ENCODE peak calls at places on chromosomes 11 and 22, in ten cellular contexts. C is heart right ventricle; N is NCI-H1694 treated with DMSO at 0.1 percent for 48 hours; G is AG10803; S is activated T-helper 9 cell treated with anti-CD3 and anti-CD28 coated beads, Interleukin-2, amount 50 U/mL, for 16 hours; L is stimulated activated CD4-positive, alpha-beta T cell treated with anti-CD3 and anti-CD28 coated beads, Interleukin-12 subunit alpha, Interleukin-12 subunit beta, amount 100 ng/mL, for 48 hours; J is GM12865; X is Right ventricle myocardium superior; V is left ventricle myocardium inferior; U is mesendoderm. F is an unnamed sample.

GRCh38 chr11:8833568-8834275 is 77.3 kb upstream of the AKIP1 start:
- DNase-seq in C (no peak), N (peak), G (peak), S (no peak), L (no peak), J (peak), X (no peak), V (no peak), U (peak), F (no peak)

GRCh38 chr11:24585192-24585591 is 88.3 kb downstream of the LUZP2 start:
- DNase-seq in C (no peak), N (no peak), G (no peak), S (no peak), L (no peak), J (no peak), X (no peak), V (no peak), U (no peak), F (no peak)

GRCh38 chr11:69344570-69345145 is 50.7 kb downstream of the MYEOV start:
- DNase-seq in C (no peak), N (no peak), G (no peak), S (no peak), L (no peak), J (no peak), X (no peak), V (no peak), U (no peak), F (no peak)

GRCh38 chr11:87778341-87778740 is 396.9 kb downstream of the RAB38 start:
- DNase-seq in C (no peak), N (no peak), G (no peak), S (no peak), L (no peak), J (no peak), X (no peak), V (no peak), U (peak), F (no peak)

GRCh38 chr11:123580557-123581275 is 73.7 kb downstream of the SCN3B start:
- DNase-seq in C (peak), N (no peak), G (no peak), S (peak), L (peak), J (peak), X (peak), V (peak), U (peak), F (no peak)

GRCh38 chr22:36104435-36104834 is 56.1 kb downstream of the APOL3 start:
- DNase-seq in C (no peak), N (no peak), G (no peak), S (no peak), L (no peak), J (no peak), X (no peak), V (no peak), U (peak), F (no peak)

GRCh38 chr22:39994566-39995345 is at the start of gene FAM83F:
- DNase-seq in C (no peak), N (no peak), G (no peak), S (peak), L (peak), J (no peak), X (no peak), V (no peak), U (peak), F (no peak)

GRCh38 chr11:111944651-111945051 is 7.5 kb downstream of the DIXDC1 start:
- DNase-seq in C (no peak), N (no peak), G (peak), S (no peak), L (no peak), J (no peak), X (no peak), V (no peak), U (no peak), F (no peak)

GRCh38 chr11:116123739-116124138 is 619.5 kb upstream of the CADM1 start:
- DNase-seq in C (no peak), N (no peak), G (no peak), S (no peak), L (no peak), J (no peak), X (no peak), V (no peak), U (no peak), F (no peak)

GRCh38 chr22:30392661-30393321 is 4.0 kb upstream of the SEC14L2 start:
- DNase-seq in C (no peak), N (no peak), G (no peak), S (no peak), L (no peak), J (peak), X (no peak), V (no peak), U (peak), F (no peak)

GRCh38 chr22:33919591-33920501 is at the start of gene LARGE1:
- DNase-seq in C (peak), N (no peak), G (peak), S (no peak), L (no peak), J (peak), X (peak), V (peak), U (peak), F (no peak)

GRCh38 chr22:20663941-20664593 is 109.8 kb upstream of the SERPIND1 start:
- DNase-seq in C (no peak), N (no peak), G (no peak), S (no peak), L (no peak), J (no peak), X (no peak), V (no peak), U (no peak), F (no peak)

GRCh38 chr11:116821050-116821918 is 1.8 kb downstream of the APOA4 start:
- DNase-seq in C (no peak), N (no peak), G (no peak), S (no peak), L (no peak), J (no peak), X (no peak), V (no peak), U (no peak), F (no peak)

GRCh38 chr11:132357811-132358572 is 987.6 kb downstream of the NTM start:
- DNase-seq in C (no peak), N (no peak), G (no peak), S (no peak), L (no peak), J (peak), X (no peak), V (no peak), U (no peak), F (no peak)

GRCh38 chr11:66906077-66906929 is 49.4 kb downstream of the LRFN4 start:
- DNase-seq in C (no peak), N (no peak), G (peak), S (no peak), L (no peak), J (no peak), X (peak), V (peak), U (no peak), F (no peak)

GRCh38 chr22:30205281-30206115 is 41.1 kb downstream of the LIF start:
- DNase-seq in C (peak), N (peak), G (peak), S (no peak), L (no peak), J (no peak), X (peak), V (peak), U (peak), F (peak)

GRCh38 chr11:1705121-1706052 is 8.4 kb downstream of the KRTAP5-6 start:
- DNase-seq in C (no peak), N (no peak), G (no peak), S (no peak), L (no peak), J (peak), X (no peak), V (no peak), U (no peak), F (no peak)

GRCh38 chr11:77411238-77411637 is 62.7 kb downstream of the PAK1 start:
- DNase-seq in C (peak), N (no peak), G (peak), S (peak), L (no peak), J (peak), X (peak), V (peak), U (peak), F (no peak)

GRCh38 chr11:14672635-14673034 is 29.0 kb downstream of the PDE3B start:
- DNase-seq in C (no peak), N (no peak), G (peak), S (no peak), L (no peak), J (no peak), X (no peak), V (no peak), U (no peak), F (no peak)

GRCh38 chr22:50262460-50262911 is 1.0 kb upstream of the MAPK12 start:
- DNase-seq in C (no peak), N (no peak), G (no peak), S (no peak), L (no peak), J (no peak), X (no peak), V (no peak), U (no peak), F (no peak)

GRCh38 chr11:87019582-87020271 is 18.0 kb upstream of the TMEM135 start:
- DNase-seq in C (no peak), N (no peak), G (no peak), S (no peak), L (no peak), J (no peak), X (no peak), V (no peak), U (no peak), F (no peak)

GRCh38 chr22:23215294-23216204 is 35.2 kb downstream of the BCR start:
- DNase-seq in C (no peak), N (no peak), G (peak), S (no peak), L (no peak), J (no peak), X (no peak), V (no peak), U (peak), F (no peak)

F was measured in NCI-H446.